ENCODE peak calls at places on chromosomes 5 and 9, in seven cellular contexts. F, U, J, O, N, W and A are unnamed samples.

GRCh38 chr5:172418847-172419810 is 35.2 kb downstream of the SH3PXD2B start:
- DNase-seq in U (no peak), O (no peak), N (no peak), W (no peak), F (peak), J (peak), A (peak)

GRCh38 chr9:10562581-10563343 is 50.0 kb downstream of the PTPRD start:
- DNase-seq in F (no peak), N (peak), U (no peak), O (no peak), W (peak), J (no peak), A (peak)

GRCh38 chr9:27626629-27627564 is 53.6 kb upstream of the C9orf72 start:
- DNase-seq in N (peak), F (no peak), O (no peak), W (no peak), U (no peak), J (no peak), A (peak)

GRCh38 chr5:142618125-142618524 is 67.8 kb downstream of the FGF1 start:
- DNase-seq in U (no peak), F (peak), O (no peak), J (no peak), W (peak), N (peak), A (no peak)

GRCh38 chr5:177041936-177042335 is 19.4 kb downstream of the ZNF346 start:
- DNase-seq in J (no peak), W (no peak), F (peak), O (no peak), U (no peak), N (no peak), A (no peak)

GRCh38 chr9:112110773-112111106 is 64.4 kb downstream of the SUSD1 start:
- DNase-seq in U (no peak), J (no peak), O (no peak), F (no peak), W (no peak), N (no peak), A (no peak)

GRCh38 chr9:125621170-125621569 is 85.8 kb downstream of the MAPKAP1 start:
- DNase-seq in U (no peak), O (no peak), W (no peak), F (no peak), J (no peak), N (no peak), A (no peak)

GRCh38 chr5:106140101-106140500 is 1530.6 kb downstream of the EFNA5 start:
- DNase-seq in J (no peak), O (no peak), W (peak), U (no peak), F (no peak), N (no peak), A (no peak)

GRCh38 chr5:82174128-82174918 is 103.8 kb downstream of the RPS23 start:
- DNase-seq in O (no peak), U (no peak), W (peak), F (peak), N (peak), J (peak), A (peak)

GRCh38 chr9:21696411-21696865 is 106.0 kb upstream of the MTAP start:
- DNase-seq in N (no peak), O (no peak), J (no peak), F (peak), U (no peak), W (no peak), A (no peak)

DNA sequence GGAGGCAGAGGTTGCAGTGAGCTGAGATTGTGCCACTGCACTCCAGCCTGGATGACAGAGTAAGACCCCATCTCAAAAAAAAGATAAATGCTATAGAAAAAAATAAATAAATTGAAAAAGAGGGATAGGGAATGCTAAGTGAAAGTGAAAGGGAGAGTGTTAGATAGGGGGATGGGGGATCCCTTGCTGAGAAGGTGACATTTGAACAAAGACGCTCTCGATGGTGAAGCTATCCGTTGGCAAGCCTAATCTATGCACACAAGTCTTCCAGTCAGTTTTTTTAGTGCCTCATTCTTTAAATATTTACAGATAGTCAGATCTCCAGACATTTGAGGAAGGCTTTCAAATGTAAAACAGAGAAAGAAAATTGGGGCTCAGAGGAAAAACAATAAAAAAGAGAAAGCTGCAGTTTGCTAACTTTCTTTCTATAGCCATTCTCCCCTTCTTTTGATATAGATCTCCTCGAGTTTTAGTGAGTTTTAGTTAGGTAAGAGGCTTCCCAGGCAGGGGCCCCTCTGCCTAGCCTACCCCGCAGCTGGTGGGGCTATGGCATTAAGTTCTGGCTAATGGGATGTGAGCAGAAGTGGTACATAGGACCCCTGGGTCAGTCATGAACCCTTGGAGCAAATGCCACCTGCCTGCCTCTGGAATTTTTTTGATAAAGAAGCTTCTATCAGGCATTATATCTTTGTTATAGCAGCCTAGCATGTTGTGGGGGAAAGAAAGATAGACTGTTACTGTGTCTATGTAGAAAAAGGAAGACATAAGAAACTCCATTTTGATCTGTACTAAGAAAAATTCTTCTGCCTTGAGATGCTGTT is 12.0 kb downstream of the GLRX start:
- DNase-seq in J (no peak), N (peak), O (no peak), F (no peak), U (no peak), W (peak), A (no peak)
- H3K27ac ChIP-seq in J (peak), N (peak), O (no peak), F (peak), U (peak), W (peak), A (no peak)

GRCh38 chr9:80062581-80062980 is 490.8 kb downstream of the TLE4 start:
- DNase-seq in O (no peak), J (no peak), N (no peak), U (no peak), F (peak), W (no peak), A (no peak)
- H3K27ac ChIP-seq in O (no peak), J (peak), N (no peak), U (peak), F (peak), W (peak), A (no peak)

GRCh38 chr9:124261787-124262595 is 4.2 kb downstream of the NEK6 start:
- DNase-seq in F (peak), U (no peak), J (no peak), N (no peak), O (no peak), W (peak), A (no peak)
- H3K27ac ChIP-seq in F (peak), U (no peak), J (peak), N (peak), O (no peak), W (peak), A (no peak)

DNA sequence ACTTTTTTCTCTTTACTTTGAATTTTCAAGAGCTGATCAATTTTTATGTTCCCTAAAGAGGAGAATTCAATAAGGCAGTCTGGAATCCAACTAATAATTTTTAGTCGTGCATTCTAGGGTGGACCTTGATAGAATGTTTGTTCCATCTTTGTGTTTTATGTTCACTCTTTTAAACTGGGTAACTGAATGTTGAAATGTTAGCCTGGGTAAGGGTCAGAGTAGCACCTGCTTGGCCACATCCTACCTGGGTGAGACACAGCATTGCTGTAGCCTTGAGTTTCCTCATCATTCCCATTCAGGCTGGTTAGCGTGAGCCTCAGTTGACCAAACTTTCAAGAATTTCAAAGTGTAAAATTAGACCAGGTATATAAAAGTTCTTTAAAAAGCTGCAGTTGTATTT is 85.0 kb downstream of the SGCD start:
- DNase-seq in J (no peak), F (no peak), O (no peak), W (no peak), U (no peak), N (no peak), A (no peak)
- H3K27ac ChIP-seq in J (no peak), F (peak), O (no peak), W (no peak), U (peak), N (no peak), A (no peak)

GRCh38 chr5:150675044-150675443 is 14.0 kb downstream of the MYOZ3 start:
- DNase-seq in F (no peak), U (no peak), J (no peak), N (no peak), O (no peak), W (no peak), A (no peak)

GRCh38 chr5:150672884-150673275 is 11.8 kb downstream of the MYOZ3 start:
- DNase-seq in W (no peak), O (no peak), N (no peak), F (no peak), U (no peak), J (no peak), A (no peak)

GRCh38 chr5:150676578-150676977 is 15.5 kb downstream of the MYOZ3 start:
- DNase-seq in N (no peak), J (no peak), U (no peak), F (no peak), W (no peak), O (no peak), A (no peak)

GRCh38 chr5:150672237-150672883 is 11.3 kb downstream of the MYOZ3 start:
- DNase-seq in U (no peak), J (peak), F (peak), N (peak), O (peak), W (peak), A (peak)

GRCh38 chr5:150674376-150674821 is 13.3 kb downstream of the MYOZ3 start:
- DNase-seq in J (peak), O (no peak), U (no peak), W (no peak), F (no peak), N (no peak), A (no peak)
- H3K27ac ChIP-seq in J (peak), O (peak), U (peak), W (peak), F (peak), N (no peak), A (no peak)

DNA sequence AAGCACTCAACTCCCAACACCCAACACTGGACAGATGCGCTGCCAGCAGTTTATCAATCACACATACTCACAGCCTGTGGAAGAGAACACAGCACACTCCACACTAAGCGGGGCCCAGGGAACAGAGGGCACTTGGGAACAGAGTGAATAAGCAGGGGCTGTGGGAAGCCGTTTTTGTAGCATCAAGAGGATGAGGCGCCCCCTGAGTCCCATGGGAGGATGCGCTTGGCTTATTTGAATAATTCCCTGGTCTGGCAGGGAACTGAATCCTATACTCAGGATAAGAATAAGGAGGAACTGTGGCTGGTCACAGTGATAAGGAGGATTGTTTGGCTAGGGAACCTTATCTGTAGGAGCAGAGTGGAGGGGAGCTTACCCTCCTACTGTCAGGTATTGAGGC is 96.1 kb upstream of the DNAH5 start:
- DNase-seq in W (no peak), U (no peak), J (no peak), F (peak), O (no peak), N (no peak), A (no peak)
- H3K27ac ChIP-seq in W (peak), U (no peak), J (peak), F (no peak), O (no peak), N (peak), A (no peak)